ENCODE peak calls at places on chromosome 5, in eight cellular contexts. P is psoas muscle; T is left ventricle myocardium inferior; H is tibial artery; C is CD4-positive, alpha-beta memory T cell; O is fibroblast of lung; N is tibial nerve; M is GM23248. K is an unnamed sample. For H3K4me1, the result is how much of the 10 kb centered on the place peaks cover.

GRCh38 chr5:173823721-173824567 is 64.2 kb upstream of the CPEB4 start:
- DNase-seq in O (peak), N (no peak), P (no peak), T (no peak), H (no peak), C (no peak), M (peak), K (no peak)

GRCh38 chr5:177462021-177462670 is 11.3 kb downstream of the DBN1 start:
- DNase-seq in O (no peak), T (peak), M (no peak), P (peak), H (no peak), C (no peak), N (no peak), K (no peak)

GRCh38 chr5:141695627-141696180 is 13.7 kb upstream of the ARAP3 start:
- DNase-seq in T (peak), M (peak), C (no peak), O (peak), P (no peak), N (no peak), H (no peak), K (no peak)

GRCh38 chr5:148899993-148900392 is 73.6 kb downstream of the ADRB2 start:
- DNase-seq in C (no peak), O (no peak), M (no peak), N (no peak), T (no peak), P (no peak), H (no peak), K (peak)

GRCh38 chr5:141878186-141878770 is at the start of gene PCDH1:
- DNase-seq in H (no peak), M (peak), T (peak), O (peak), P (no peak), C (peak), N (no peak), K (no peak)

GRCh38 chr5:39955156-39955555 is 530.4 kb upstream of the DAB2 start:
- DNase-seq in M (no peak), T (no peak), N (no peak), P (no peak), C (no peak), H (no peak), O (no peak), K (no peak)

GRCh38 chr5:145811834-145812625 is 23.1 kb downstream of the PRELID2 start:
- DNase-seq in H (no peak), O (peak), M (peak), C (no peak), P (no peak), T (no peak), N (no peak), K (no peak)

GRCh38 chr5:66516535-66516934 is 79.7 kb upstream of the MAST4 start:
- DNase-seq in P (no peak), M (no peak), C (no peak), O (no peak), N (no peak), T (no peak), H (no peak), K (no peak)

GRCh38 chr5:116814656-116815055 is 240.0 kb upstream of the SEMA6A start:
- DNase-seq in T (no peak), M (no peak), P (no peak), O (no peak), C (no peak), H (no peak), N (no peak), K (no peak)

GRCh38 chr5:61277190-61277589 is 54.9 kb upstream of the ZSWIM6 start:
- DNase-seq in M (peak), C (no peak), P (no peak), H (no peak), T (no peak), N (no peak), O (peak), K (no peak)

GRCh38 chr5:148335259-148335658 is at the start of gene SPINK9:
- DNase-seq in O (no peak), T (no peak), P (no peak), M (no peak), N (no peak), C (no peak), H (no peak), K (no peak)

GRCh38 chr5:97417977-97418376 is 234.9 kb upstream of the RIOK2 start:
- DNase-seq in N (no peak), M (no peak), C (no peak), H (no peak), O (no peak), P (no peak), T (no peak), K (no peak)

GRCh38 chr5:45417285-45417996 is 278.7 kb downstream of the HCN1 start:
- DNase-seq in M (no peak), H (no peak), O (no peak), P (no peak), C (no peak), N (no peak), T (no peak), K (no peak)

GRCh38 chr5:76790632-76791290 is 28.1 kb upstream of the F2RL1 start:
- DNase-seq in H (peak), T (no peak), P (no peak), N (no peak), C (peak), M (peak), O (peak), K (peak)

GRCh38 chr5:107809201-107810034 is 138.7 kb upstream of the EFNA5 start:
- DNase-seq in P (no peak), O (peak), N (no peak), H (no peak), C (no peak), T (no peak), M (peak), K (no peak)

GRCh38 chr5:141876628-141877477 is 1.4 kb downstream of the PCDH1 start:
- DNase-seq in P (no peak), O (no peak), M (peak), H (no peak), N (no peak), T (no peak), C (no peak), K (no peak)

GRCh38 chr5:93578179-93578812 is 2.7 kb downstream of the NR2F1-AS1 start:
- DNase-seq in P (no peak), O (peak), N (no peak), C (no peak), H (no peak), T (no peak), M (no peak), K (no peak)

GRCh38 chr5:36646507-36647023 is 40.2 kb downstream of the SLC1A3 start:
- DNase-seq in C (no peak), M (no peak), P (no peak), H (no peak), N (no peak), O (peak), T (no peak), K (no peak)

GRCh38 chr5:68086857-68087256 is 128.7 kb upstream of the PIK3R1 start:
- DNase-seq in M (peak), T (peak), P (no peak), C (no peak), N (peak), O (peak), H (peak), K (peak)

GRCh38 chr5:22693125-22693524 is 160.0 kb downstream of the CDH12 start:
- DNase-seq in T (no peak), M (no peak), P (no peak), C (no peak), H (no peak), N (no peak), O (no peak), K (no peak)

GRCh38 chr5:156396063-156396829 is 69.3 kb downstream of the SGCD start:
- DNase-seq in T (no peak), N (no peak), M (peak), O (no peak), C (no peak), P (no peak), H (no peak), K (no peak)

GRCh38 chr5:132437604-132438275 is 52.8 kb downstream of the IRF1 start:
- DNase-seq in T (peak), M (peak), P (peak), N (peak), C (peak), H (peak), O (peak), K (peak)

GRCh38 chr5:133967715-133968056 is 739 bp downstream of the C5orf15 start:
- DNase-seq in M (peak), P (no peak), O (peak), T (no peak), N (no peak), H (no peak), C (peak), K (no peak)

GRCh38 chr5:5881294-5881693 is 458.8 kb downstream of the ICE1 start:
- DNase-seq in N (no peak), T (no peak), P (no peak), C (no peak), O (no peak), M (no peak), H (no peak), K (no peak)

GRCh38 chr5:37886207-37886905 is 46.5 kb upstream of the GDNF start:
- DNase-seq in N (no peak), P (no peak), O (peak), H (no peak), T (no peak), C (no peak), M (no peak), K (no peak)

GRCh38 chr5:58457040-58457439 is 2.8 kb downstream of the PLK2 start:
- DNase-seq in N (no peak), O (no peak), H (no peak), T (no peak), M (no peak), C (no peak), P (no peak), K (no peak)

GRCh38 chr5:83767409-83767992 is 46.8 kb upstream of the HAPLN1 start:
- DNase-seq in O (peak), P (no peak), T (no peak), C (no peak), H (no peak), N (no peak), M (no peak), K (no peak)

GRCh38 chr5:56298329-56298962 is 65.3 kb upstream of the ANKRD55 start:
- DNase-seq in T (no peak), N (no peak), O (no peak), M (no peak), P (no peak), H (peak), C (no peak), K (no peak)

GRCh38 chr5:121152411-121152810 is 688.3 kb downstream of the PRR16 start:
- DNase-seq in C (no peak), M (no peak), T (no peak), H (no peak), O (no peak), P (no peak), N (no peak), K (no peak)

GRCh38 chr5:84863020-84863419 is 478.3 kb upstream of the EDIL3 start:
- DNase-seq in T (no peak), N (no peak), C (no peak), M (no peak), P (no peak), H (no peak), O (no peak), K (no peak)

GRCh38 chr5:181261320-181262085 is 560 bp upstream of the TRIM52 start:
- DNase-seq in N (no peak), M (peak), T (peak), C (peak), H (peak), P (peak), O (peak), K (peak)

GRCh38 chr5:120457839-120458507 is 6.1 kb upstream of the PRR16 start:
- DNase-seq in P (peak), M (peak), T (peak), C (peak), O (peak), H (peak), N (peak), K (peak)

GRCh38 chr5:21802869-21803490 is 1050.2 kb downstream of the CDH12 start:
- DNase-seq in C (no peak), M (peak), P (no peak), T (no peak), O (peak), N (no peak), H (no peak), K (no peak)

GRCh38 chr5:67515020-67515689 is 318.6 kb upstream of the CD180 start:
- DNase-seq in O (no peak), C (peak), T (no peak), M (no peak), N (no peak), H (no peak), P (no peak), K (no peak)

GRCh38 chr5:113652161-113652560 is 138.7 kb downstream of the YTHDC2 start:
- DNase-seq in C (no peak), P (no peak), M (no peak), T (no peak), H (no peak), O (no peak), N (no peak), K (no peak)

GRCh38 chr5:174159327-174160247 is 114.1 kb downstream of the NSG2 start:
- DNase-seq in C (no peak), N (no peak), P (no peak), H (no peak), M (peak), O (peak), T (no peak), K (no peak)

GRCh38 chr5:97229688-97230285 is 46.7 kb upstream of the RIOK2 start:
- DNase-seq in C (no peak), O (no peak), P (no peak), H (no peak), M (no peak), N (no peak), T (no peak), K (no peak)

GRCh38 chr5:180555168-180555921 is 36.0 kb downstream of the SCGB3A1 start:
- DNase-seq in T (no peak), N (no peak), M (no peak), P (no peak), C (no peak), H (no peak), O (peak), K (no peak)

GRCh38 chr5:176166427-176166826 is 71.8 kb upstream of the SIMC1 start:
- DNase-seq in O (no peak), H (no peak), T (no peak), P (no peak), N (no peak), C (no peak), M (peak), K (no peak)

GRCh38 chr5:154841273-154841661 is 9.1 kb downstream of the FAXDC2 start:
- DNase-seq in M (no peak), N (no peak), T (no peak), C (no peak), H (no peak), P (no peak), O (peak), K (no peak)
- H3K4me1 ChIP-seq in M (under half), N (half or more), T (half or more), C (under half), H (under half), P (under half), O (under half), K (under half)

GRCh38 chr5:57348376-57348775 is 134.2 kb downstream of the ACTBL2 start:
- DNase-seq in O (no peak), T (peak), C (no peak), H (no peak), P (no peak), N (no peak), M (no peak), K (peak)
- H3K27ac ChIP-seq in O (no peak), T (peak), C (no peak), H (no peak), P (no peak), N (no peak), M (no peak), K (no peak)

GRCh38 chr5:151779531-151780125 is 7.9 kb downstream of the G3BP1 start:
- DNase-seq in P (no peak), T (no peak), C (no peak), H (no peak), M (no peak), O (no peak), N (no peak), K (no peak)

GRCh38 chr5:151786468-151786867 is 14.7 kb downstream of the G3BP1 start:
- DNase-seq in H (no peak), P (no peak), C (no peak), T (no peak), O (no peak), M (no peak), N (no peak), K (no peak)

GRCh38 chr5:151784141-151784540 is 12.4 kb downstream of the G3BP1 start:
- DNase-seq in M (no peak), T (no peak), H (no peak), P (no peak), C (no peak), N (no peak), O (no peak), K (no peak)

GRCh38 chr5:151780348-151780747 is 8.6 kb downstream of the G3BP1 start:
- DNase-seq in M (no peak), P (no peak), O (no peak), C (no peak), T (no peak), N (no peak), H (no peak), K (no peak)

DNA sequence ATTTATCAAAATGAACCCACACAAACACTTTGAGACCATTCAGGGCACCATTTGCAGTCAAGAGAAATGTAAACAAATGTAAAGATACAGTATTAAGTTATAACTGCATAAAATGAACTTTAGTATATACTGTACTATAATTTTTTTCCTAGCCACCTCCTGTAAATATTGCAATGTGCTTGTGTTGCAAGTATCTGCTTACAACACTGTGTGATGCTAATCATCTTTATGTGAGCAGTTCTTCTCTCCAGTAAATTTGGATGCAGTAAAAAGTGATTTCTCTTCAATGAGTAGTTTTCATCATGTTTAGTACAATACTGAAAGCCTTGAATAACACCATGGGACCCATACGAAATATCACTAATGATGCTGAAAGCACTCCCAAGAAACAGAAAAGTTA is 9.4 kb downstream of the G3BP1 start:
- DNase-seq in H (no peak), T (no peak), M (peak), O (no peak), P (no peak), N (no peak), C (no peak), K (no peak)
- H3K4me1 ChIP-seq in H (half or more), T (half or more), M (under half), O (under half), P (half or more), N (half or more), C (half or more), K (half or more)

GRCh38 chr5:150541397-150541675 is 33.4 kb downstream of the NDST1 start:
- DNase-seq in N (no peak), H (no peak), P (no peak), T (no peak), C (no peak), O (no peak), M (no peak), K (no peak)

GRCh38 chr5:150542933-150543445 is 35.1 kb downstream of the NDST1 start:
- DNase-seq in O (no peak), C (no peak), M (no peak), H (no peak), N (no peak), T (no peak), P (no peak), K (no peak)

GRCh38 chr5:150540615-150541396 is 32.9 kb downstream of the NDST1 start:
- DNase-seq in N (no peak), C (no peak), T (no peak), M (peak), H (peak), P (no peak), O (peak), K (peak)

GRCh38 chr5:150540042-150540441 is 32.1 kb downstream of the NDST1 start:
- DNase-seq in N (no peak), T (no peak), O (no peak), M (no peak), P (no peak), C (no peak), H (no peak), K (no peak)

GRCh38 chr5:150541895-150542294 is 34.0 kb downstream of the NDST1 start:
- DNase-seq in O (no peak), P (no peak), T (no peak), H (no peak), M (peak), C (no peak), N (no peak), K (no peak)
- H3K27ac ChIP-seq in O (peak), P (peak), T (peak), H (peak), M (peak), C (no peak), N (no peak), K (no peak)

GRCh38 chr5:139368613-139369012 is 14.5 kb downstream of the SLC23A1 start:
- DNase-seq in O (no peak), P (no peak), C (no peak), T (no peak), H (no peak), N (no peak), M (no peak), K (no peak)
- H3K4me1 ChIP-seq in O (under half), P (under half), C (under half), T (under half), H (under half), N (under half), M (under half), K (under half)

GRCh38 chr5:115801152-115801551 is 15.3 kb downstream of the CDO1 start:
- DNase-seq in C (no peak), O (no peak), N (no peak), P (no peak), T (no peak), H (no peak), M (no peak), K (no peak)

GRCh38 chr5:115800108-115800507 is 16.4 kb downstream of the CDO1 start:
- DNase-seq in C (no peak), N (no peak), H (no peak), M (no peak), O (no peak), P (no peak), T (no peak), K (no peak)

GRCh38 chr5:115795700-115796099 is 20.8 kb downstream of the CDO1 start:
- DNase-seq in C (no peak), O (no peak), T (no peak), P (no peak), N (no peak), H (no peak), M (no peak), K (no peak)

GRCh38 chr5:115796656-115797055 is 19.8 kb downstream of the CDO1 start:
- DNase-seq in T (no peak), C (no peak), H (no peak), O (no peak), M (no peak), P (no peak), N (no peak), K (no peak)

GRCh38 chr5:115798252-115798651 is 18.2 kb downstream of the CDO1 start:
- DNase-seq in P (no peak), M (no peak), C (no peak), H (no peak), N (no peak), T (no peak), O (no peak), K (no peak)
- H3K27ac ChIP-seq in P (no peak), M (no peak), C (no peak), H (no peak), N (no peak), T (no peak), O (no peak), K (no peak)

DNA sequence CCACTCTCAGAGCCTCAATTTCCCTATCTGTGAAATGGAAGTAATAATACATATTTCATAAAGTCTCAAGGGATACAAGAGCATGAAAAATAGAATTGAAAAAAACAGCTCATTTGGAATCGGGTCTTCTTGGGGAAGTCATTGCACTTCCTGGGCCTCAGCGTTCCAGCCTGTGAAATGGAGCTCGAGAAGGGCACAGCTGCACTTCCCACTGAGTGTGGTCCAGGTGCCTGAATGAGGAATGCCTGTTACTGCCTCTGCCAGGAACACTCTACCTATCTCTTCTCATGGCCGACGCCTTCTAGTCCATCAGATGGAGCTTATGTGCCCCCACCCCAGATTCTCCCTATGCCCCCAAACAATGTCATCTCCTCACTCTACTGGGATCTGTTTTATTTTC is 924 bp upstream of the NEURL1B start:
- DNase-seq in N (no peak), M (no peak), P (no peak), C (no peak), T (no peak), H (no peak), O (no peak), K (no peak)
- H3K4me1 ChIP-seq in N (under half), M (under half), P (under half), C (under half), T (under half), H (half or more), O (under half), K (under half)

DNA sequence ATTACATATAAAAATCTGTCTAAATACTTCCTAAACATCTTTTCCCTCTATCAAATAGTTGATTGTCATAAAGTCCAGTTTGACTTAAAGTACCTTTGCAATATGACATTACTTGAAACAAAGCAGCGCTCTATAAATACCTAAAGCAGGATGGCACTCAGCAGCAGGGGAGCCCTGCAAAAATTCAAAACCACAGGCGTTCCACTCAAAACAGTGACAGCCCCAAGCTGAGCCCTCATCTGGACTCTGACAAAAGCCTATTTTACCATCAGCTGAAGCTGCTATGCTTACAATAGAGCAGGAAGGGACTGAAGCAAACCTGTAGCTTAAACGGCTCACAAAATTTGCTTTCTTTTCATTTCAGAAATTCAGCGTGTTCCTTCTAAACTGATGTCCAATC is 11.5 kb downstream of the GABRA6 start:
- DNase-seq in H (no peak), O (no peak), M (no peak), T (no peak), P (no peak), C (no peak), N (no peak), K (no peak)
- H3K27ac ChIP-seq in H (no peak), O (no peak), M (no peak), T (no peak), P (no peak), C (no peak), N (no peak), K (no peak)

GRCh38 chr5:1090538-1090937 is 21.3 kb downstream of the SLC12A7 start:
- DNase-seq in P (peak), O (no peak), C (no peak), N (no peak), M (peak), T (peak), H (no peak), K (no peak)
- H3K4me1 ChIP-seq in P (under half), O (under half), C (under half), N (under half), M (under half), T (half or more), H (under half), K (under half)